ENCODE peak calls at places on chromosomes 2 and 18, in ten cellular contexts. C is A549, A is thyroid gland, Q is right atrium auricular region, J is upper lobe of right lung, S is AG04449, W is AG09309, Y is lower leg skin, H is brain microvascular endothelial cell, L is Peyer's patch. B is an unnamed sample.

GRCh38 chr18:58113337-58113736 is 69.3 kb downstream of the NEDD4L start:
- DNase-seq in S (no peak), Y (no peak), J (no peak), W (no peak), L (no peak), Q (no peak), A (no peak), C (no peak), H (no peak), B (no peak)

GRCh38 chr2:32427672-32428622 is 71.1 kb downstream of the BIRC6 start:
- DNase-seq in J (no peak), W (no peak), A (no peak), C (no peak), H (no peak), Y (no peak), S (no peak), Q (no peak), L (no peak), B (no peak)

GRCh38 chr18:8359076-8359475 is 250.2 kb upstream of the RAB12 start:
- DNase-seq in J (no peak), S (no peak), A (no peak), L (no peak), C (no peak), Q (no peak), Y (no peak), H (no peak), W (no peak), B (no peak)

GRCh38 chr2:11822746-11823411 is 76.4 kb downstream of the LPIN1 start:
- DNase-seq in S (no peak), C (no peak), J (no peak), Q (no peak), L (no peak), H (no peak), Y (peak), W (no peak), A (no peak), B (no peak)

GRCh38 chr2:134375935-134376334 is 122.1 kb downstream of the MGAT5 start:
- DNase-seq in L (no peak), Q (no peak), C (no peak), H (peak), A (no peak), J (no peak), W (peak), S (no peak), Y (no peak), B (no peak)

GRCh38 chr2:235064980-235065379 is 113.2 kb downstream of the SH3BP4 start:
- DNase-seq in H (no peak), S (no peak), Y (peak), J (no peak), L (no peak), C (no peak), A (no peak), Q (no peak), W (no peak), B (no peak)

GRCh38 chr18:55706893-55707292 is 118.9 kb upstream of the TCF4 start:
- DNase-seq in A (no peak), J (no peak), S (peak), L (no peak), Q (no peak), Y (no peak), W (no peak), C (no peak), H (peak), B (no peak)

GRCh38 chr2:239209806-239210205 is 191.0 kb downstream of the HDAC4 start:
- DNase-seq in S (no peak), C (no peak), A (no peak), H (no peak), W (no peak), Q (no peak), Y (no peak), J (no peak), L (no peak), B (no peak)

GRCh38 chr18:36153203-36153602 is 23.5 kb downstream of the ELP2 start:
- DNase-seq in H (no peak), L (no peak), Q (no peak), S (peak), C (no peak), J (no peak), A (no peak), W (peak), Y (no peak), B (no peak)

GRCh38 chr2:217360111-217360510 is 500.2 kb upstream of the TNP1 start:
- DNase-seq in H (no peak), J (no peak), L (no peak), C (no peak), S (no peak), Y (no peak), Q (no peak), W (no peak), A (peak), B (no peak)

GRCh38 chr2:217361491-217361890 is 501.6 kb upstream of the TNP1 start:
- DNase-seq in C (no peak), J (no peak), L (no peak), W (no peak), Q (no peak), H (no peak), Y (no peak), A (peak), S (no peak), B (no peak)

GRCh38 chr2:217362710-217363109 is 502.8 kb upstream of the TNP1 start:
- DNase-seq in Q (no peak), W (no peak), A (no peak), C (no peak), S (no peak), J (no peak), L (no peak), Y (no peak), H (no peak), B (no peak)

GRCh38 chr2:217362290-217362689 is 502.4 kb upstream of the TNP1 start:
- DNase-seq in H (no peak), J (no peak), L (no peak), S (no peak), C (no peak), Y (no peak), A (no peak), W (no peak), Q (no peak), B (no peak)

GRCh38 chr2:217360781-217361485 is 501.1 kb upstream of the TNP1 start:
- DNase-seq in W (peak), Y (no peak), L (no peak), S (peak), J (no peak), A (peak), C (no peak), Q (no peak), H (no peak), B (no peak)
- TF ChIP-seq CTCF in W (no peak), Y (no peak), L (no peak), S (no peak), J (peak), A (no peak), C (no peak), Q (no peak), H (peak), B (no peak)

GRCh38 chr18:45662468-45662867 is 47.2 kb downstream of the SLC14A2 start:
- DNase-seq in W (no peak), Y (no peak), Q (no peak), L (no peak), A (no peak), S (no peak), J (no peak), C (no peak), H (peak), B (no peak)
- H3K4me3 ChIP-seq in W (no peak), Y (no peak), Q (no peak), L (no peak), A (no peak), S (no peak), J (no peak), C (no peak), H (no peak), B (no peak)

DNA sequence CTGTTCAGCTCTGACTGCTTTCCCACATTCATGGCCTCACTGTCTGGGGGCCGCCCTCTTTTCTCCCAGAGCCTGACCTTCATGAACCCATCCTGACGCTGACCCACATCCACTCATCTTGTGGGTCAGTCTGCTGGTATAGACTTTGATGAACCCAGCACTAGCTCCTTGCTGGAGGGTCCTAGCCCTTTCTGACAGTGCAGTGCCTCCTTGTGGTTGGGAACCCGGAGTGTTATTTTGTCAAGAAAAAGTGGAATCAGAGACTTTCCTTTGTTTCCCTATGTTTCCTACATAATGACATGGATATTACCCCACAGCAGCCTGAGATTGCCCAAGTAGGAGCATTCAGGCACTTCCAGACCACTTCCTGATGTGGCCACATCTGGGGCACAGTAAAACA is 19.3 kb upstream of the OSR1 start:
- DNase-seq in Q (no peak), Y (no peak), A (no peak), C (no peak), S (no peak), W (no peak), L (no peak), J (no peak), H (no peak), B (no peak)
- TF ChIP-seq CTCF in Q (no peak), Y (no peak), A (no peak), C (no peak), S (no peak), W (no peak), L (no peak), J (no peak), H (peak), B (peak)

GRCh38 chr18:9612215-9612830 is 2.0 kb downstream of the PPP4R1 start:
- DNase-seq in S (no peak), Q (no peak), H (no peak), J (no peak), W (no peak), Y (no peak), A (peak), L (peak), C (peak), B (no peak)
- H3K4me3 ChIP-seq in S (peak), Q (no peak), H (peak), J (peak), W (no peak), Y (no peak), A (no peak), L (no peak), C (peak), B (peak)

GRCh38 chr2:64770781-64771334 is 117.1 kb upstream of the SERTAD2 start:
- DNase-seq in C (no peak), Q (peak), S (peak), L (no peak), J (no peak), W (peak), Y (peak), H (peak), A (no peak), B (no peak)
- TF ChIP-seq CTCF in C (no peak), Q (no peak), S (peak), L (no peak), J (no peak), W (peak), Y (no peak), H (no peak), A (no peak), B (no peak)

GRCh38 chr2:148876589-148877402 is 1.8 kb downstream of the KIF5C start:
- DNase-seq in L (peak), S (no peak), A (peak), W (no peak), C (no peak), H (no peak), Y (no peak), Q (no peak), J (no peak), B (peak)

GRCh38 chr2:148875387-148876051 is 492 bp downstream of the KIF5C start:
- DNase-seq in C (no peak), H (no peak), Q (no peak), S (no peak), W (no peak), Y (no peak), L (no peak), A (no peak), J (no peak), B (peak)

GRCh38 chr2:148877403-148877740 is 2.3 kb downstream of the KIF5C start:
- DNase-seq in Y (no peak), S (no peak), Q (no peak), A (no peak), H (no peak), W (no peak), L (no peak), C (no peak), J (no peak), B (no peak)

GRCh38 chr2:148876190-148876588 is 1.2 kb downstream of the KIF5C start:
- DNase-seq in C (no peak), H (no peak), S (no peak), W (no peak), J (no peak), A (peak), L (no peak), Q (no peak), Y (no peak), B (peak)

GRCh38 chr2:148874868-148875341 is at the start of gene KIF5C:
- DNase-seq in C (peak), H (peak), W (no peak), L (peak), J (peak), A (peak), Q (peak), Y (peak), S (no peak), B (peak)
- H3K4me3 ChIP-seq in C (peak), H (peak), W (peak), L (peak), J (peak), A (peak), Q (peak), Y (no peak), S (peak), B (peak)

DNA sequence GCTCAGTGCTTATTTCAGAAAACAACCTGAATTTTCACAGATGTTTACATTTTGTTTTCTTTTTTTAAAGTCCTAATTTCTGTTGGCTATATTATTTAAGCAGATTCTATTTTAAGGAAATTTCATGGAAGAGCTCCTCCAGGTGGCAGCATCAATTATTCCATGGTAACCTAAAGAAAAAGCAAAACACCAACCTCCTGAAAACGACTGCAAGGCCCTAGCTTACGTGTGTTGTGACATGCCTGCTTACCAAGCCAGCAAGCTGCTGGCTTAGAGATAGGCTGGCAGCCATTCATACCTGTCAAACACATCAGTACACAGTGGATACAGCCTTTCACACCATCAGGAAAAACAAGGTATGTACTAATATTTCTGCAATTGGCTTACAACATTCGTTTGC is 64.9 kb downstream of the LPIN2 start:
- DNase-seq in S (peak), Q (no peak), C (peak), W (no peak), Y (no peak), A (no peak), L (no peak), J (no peak), H (peak), B (no peak)
- TF ChIP-seq CTCF in S (peak), Q (no peak), C (peak), W (peak), Y (no peak), A (peak), L (peak), J (peak), H (peak), B (no peak)

DNA sequence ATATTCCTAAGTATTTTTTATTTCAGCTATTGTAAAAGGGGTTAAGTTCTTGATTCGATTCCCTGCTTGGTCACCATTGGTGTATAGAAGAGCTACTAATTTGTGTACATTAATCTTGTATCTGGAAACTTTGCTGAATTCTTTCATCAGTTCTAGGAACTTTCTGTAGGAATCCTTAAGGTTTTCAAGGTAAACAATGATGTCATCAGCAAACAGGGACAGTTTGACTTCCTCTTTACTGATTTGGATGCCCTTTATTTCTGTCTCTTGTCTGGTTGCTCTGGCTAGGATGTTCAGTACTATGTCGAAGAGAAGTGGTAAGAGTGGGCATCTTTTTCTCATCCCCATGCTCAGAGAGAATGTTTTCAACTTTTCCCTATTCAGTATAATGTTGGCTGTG is 252.7 kb downstream of the NR4A2 start:
- DNase-seq in L (no peak), J (no peak), A (no peak), W (no peak), Q (no peak), Y (no peak), C (no peak), H (no peak), S (no peak), B (no peak)
- H3K4me3 ChIP-seq in L (no peak), J (no peak), A (no peak), W (no peak), Q (no peak), Y (no peak), C (no peak), H (no peak), S (no peak), B (no peak)